ENCODE peak calls at places on chromosomes 5 and 9, in seven cellular contexts. O, S, H, E, K, Z and D are unnamed samples.

GRCh38 chr9:3434594-3434993 is 91.2 kb downstream of the RFX3 start:
- ATAC-seq in O (no peak), S (no peak), H (no peak), E (no peak), K (peak; percentile 43), Z (no peak), D (no peak)

GRCh38 chr5:141767671-141768070 is 85.6 kb upstream of the ARAP3 start:
- ATAC-seq in O (no peak), S (no peak), H (no peak), E (no peak), K (no peak), Z (no peak), D (no peak)

GRCh38 chr5:34499001-34499734 is 157.0 kb upstream of the RAI14 start:
- ATAC-seq in O (no peak), S (no peak), H (peak; percentile 93), E (no peak), K (peak; percentile 93), Z (no peak), D (peak; percentile 86)

GRCh38 chr9:86953181-86953580 is 5.9 kb upstream of the GAS1 start:
- ATAC-seq in O (no peak), S (no peak), H (no peak), E (no peak), K (no peak), Z (no peak), D (no peak)

GRCh38 chr5:103397996-103398581 is 139.5 kb downstream of the MACIR start:
- ATAC-seq in O (no peak), S (no peak), H (no peak), E (no peak), K (no peak), Z (no peak), D (no peak)

GRCh38 chr5:23740029-23740428 is 232.6 kb downstream of the PRDM9 start:
- ATAC-seq in O (no peak), S (no peak), H (no peak), E (no peak), K (no peak), Z (no peak), D (no peak)

GRCh38 chr9:129181246-129181645 is 3.2 kb upstream of the IER5L start:
- ATAC-seq in O (no peak), S (no peak), H (no peak), E (no peak), K (no peak), Z (no peak), D (no peak)

GRCh38 chr5:112165399-112165798 is 253.7 kb downstream of the EPB41L4A start:
- ATAC-seq in O (no peak), S (no peak), H (no peak), E (no peak), K (no peak), Z (no peak), D (no peak)

GRCh38 chr9:128007566-128008138 is 26.9 kb upstream of the EEIG1 start:
- ATAC-seq in O (no peak), S (peak; percentile 86), H (peak; percentile 80), E (no peak), K (no peak), Z (peak; percentile 88), D (peak; percentile 87)

GRCh38 chr9:128828719-128829452 is 708 bp downstream of the SPOUT1 start:
- ATAC-seq in O (peak; percentile 1), S (peak; percentile 14), H (no peak), E (no peak), K (no peak), Z (no peak), D (peak; percentile 1)

GRCh38 chr9:86598411-86599239 is 244.4 kb upstream of the TUT7 start:
- ATAC-seq in O (no peak), S (no peak), H (no peak), E (peak; percentile 91), K (no peak), Z (no peak), D (no peak)

GRCh38 chr9:37938121-37938906 is 34.4 kb upstream of the SLC25A51 start:
- ATAC-seq in O (no peak), S (no peak), H (no peak), E (peak; percentile 47), K (no peak), Z (no peak), D (no peak)

GRCh38 chr5:132322266-132322665 is 28.1 kb downstream of the SLC22A4 start:
- ATAC-seq in O (peak; percentile 85), S (no peak), H (no peak), E (no peak), K (no peak), Z (no peak), D (no peak)

GRCh38 chr5:172274951-172275753 is 8.4 kb downstream of the UBTD2 start:
- ATAC-seq in O (no peak), S (no peak), H (peak; percentile 89), E (no peak), K (peak; percentile 65), Z (peak; percentile 82), D (peak; percentile 90)